ENCODE peak calls at places on chromosomes 11 and 22, in seven cellular contexts. U is stimulated activated CD4-positive, alpha-beta T cell treated with anti-CD3 and anti-CD28 coated beads, TNF-alpha, amount 100 ng/mL, for 24 hours; W is activated T-cell treated with anti-CD3 and anti-CD28 coated beads, Interleukin-2, amount 50 U/mL, for 48 hours; E is stimulated activated naive CD8-positive, alpha-beta T cell treated with anti-CD3 and anti-CD28 coated beads, Interleukin-15, Interleukin-2, amounts not matched to agents 100 U/mL and 50 U/mL, for 24 hours; S is GM12865; P is kidney; C is AG09319. Y is an unnamed sample.

GRCh38 chr11:75200051-75200450 is 40.5 kb upstream of the TPBGL start:
- DNase-seq in U (no peak), W (no peak), E (no peak), S (no peak), P (no peak), C (no peak), Y (peak)

GRCh38 chr22:33328789-33329296 is 270.7 kb upstream of the SYN3 start:
- DNase-seq in U (no peak), W (no peak), E (no peak), S (peak), P (no peak), C (no peak), Y (no peak)

GRCh38 chr22:33535937-33536875 is 384.1 kb downstream of the LARGE1 start:
- DNase-seq in U (no peak), W (no peak), E (no peak), S (no peak), P (no peak), C (no peak), Y (no peak)

GRCh38 chr11:66228521-66228920 is 39.9 kb upstream of the RAB1B start:
- DNase-seq in U (no peak), W (no peak), E (no peak), S (no peak), P (no peak), C (no peak), Y (no peak)

GRCh38 chr11:70423523-70424505 is 25.5 kb downstream of the CTTN start:
- DNase-seq in U (no peak), W (peak), E (peak), S (peak), P (peak), C (peak), Y (peak)

GRCh38 chr22:43887391-43887790 is 4.4 kb downstream of the PNPLA5 start:
- DNase-seq in U (no peak), W (no peak), E (no peak), S (no peak), P (peak), C (no peak), Y (peak)

GRCh38 chr11:59706518-59707285 is 6.9 kb downstream of the OR10V1 start:
- DNase-seq in U (no peak), W (no peak), E (no peak), S (no peak), P (no peak), C (peak), Y (no peak)

GRCh38 chr11:123450593-123450992 is 20.5 kb downstream of the GRAMD1B start:
- DNase-seq in U (no peak), W (no peak), E (no peak), S (no peak), P (no peak), C (no peak), Y (no peak)

GRCh38 chr22:31488988-31489617 is 539 bp downstream of the EIF4ENIF1 start:
- DNase-seq in U (no peak), W (peak), E (peak), S (peak), P (peak), C (no peak), Y (peak)

GRCh38 chr11:6319879-6320410 is 356 bp downstream of the CAVIN3 start:
- DNase-seq in U (no peak), W (peak), E (peak), S (peak), P (peak), C (peak), Y (peak)

GRCh38 chr11:64766881-64767280 is 7.1 kb upstream of the PYGM start:
- DNase-seq in U (no peak), W (no peak), E (no peak), S (no peak), P (peak), C (no peak), Y (peak)

GRCh38 chr22:47275479-47276218 is 513.2 kb downstream of the TBC1D22A start:
- DNase-seq in U (no peak), W (no peak), E (no peak), S (no peak), P (no peak), C (no peak), Y (peak)

GRCh38 chr11:123061403-123062157 is at the start of gene HSPA8:
- DNase-seq in U (peak), W (peak), E (peak), S (peak), P (peak), C (no peak), Y (peak)

GRCh38 chr11:102253018-102253775 is 64.1 kb upstream of the BIRC3 start:
- DNase-seq in U (no peak), W (no peak), E (no peak), S (no peak), P (no peak), C (no peak), Y (no peak)

GRCh38 chr22:20749453-20749852 is 24.5 kb upstream of the SERPIND1 start:
- DNase-seq in U (no peak), W (no peak), E (no peak), S (no peak), P (peak), C (no peak), Y (peak)

GRCh38 chr11:26849009-26849408 is 127.1 kb upstream of the SLC5A12 start:
- DNase-seq in U (no peak), W (no peak), E (no peak), S (no peak), P (peak), C (no peak), Y (no peak)

GRCh38 chr22:49349841-49350381 is 477.8 kb downstream of the BRD1 start:
- DNase-seq in U (no peak), W (no peak), E (no peak), S (no peak), P (peak), C (no peak), Y (peak)

GRCh38 chr22:22988150-22988549 is 82.2 kb upstream of the GNAZ start:
- DNase-seq in U (no peak), W (no peak), E (no peak), S (no peak), P (no peak), C (no peak), Y (no peak)

GRCh38 chr22:27139935-27140493 is 482.6 kb downstream of the MIAT start:
- DNase-seq in U (no peak), W (no peak), E (no peak), S (no peak), P (no peak), C (no peak), Y (peak)

GRCh38 chr11:26953770-26954392 is 40.0 kb upstream of the FIBIN start:
- DNase-seq in U (no peak), W (no peak), E (no peak), S (no peak), P (no peak), C (no peak), Y (no peak)

GRCh38 chr11:129699711-129700304 is 115.8 kb upstream of the TMEM45B start:
- DNase-seq in U (no peak), W (no peak), E (no peak), S (no peak), P (no peak), C (no peak), Y (no peak)

GRCh38 chr11:9774591-9775392 is 110.9 kb downstream of the SWAP70 start:
- DNase-seq in U (no peak), W (no peak), E (no peak), S (no peak), P (no peak), C (peak), Y (no peak)

GRCh38 chr22:35777335-35777975 is 59.8 kb downstream of the APOL5 start:
- DNase-seq in U (no peak), W (no peak), E (no peak), S (no peak), P (no peak), C (no peak), Y (no peak)

GRCh38 chr11:3126901-3127691 is 38.0 kb downstream of the OSBPL5 start:
- DNase-seq in U (no peak), W (no peak), E (no peak), S (no peak), P (peak), C (no peak), Y (peak)

GRCh38 chr11:65187146-65187675 is 5.5 kb downstream of the CAPN1 start:
- DNase-seq in U (no peak), W (no peak), E (no peak), S (no peak), P (peak), C (no peak), Y (no peak)

GRCh38 chr11:103202048-103202651 is 92.9 kb downstream of the DYNC2H1 start:
- DNase-seq in U (no peak), W (no peak), E (no peak), S (peak), P (no peak), C (peak), Y (no peak)